ENCODE peak calls at places on chromosomes 1 and 21, in four cellular contexts. E is GM12891, I is right lobe of liver, P is K562. Y is an unnamed sample.

GRCh38 chr1:2073382-2074230 is 23.4 kb downstream of the PRKCZ start:
- DNase-seq in I (no peak), P (peak), E (no peak), Y (no peak)

GRCh38 chr1:3101127-3101939 is 32.3 kb downstream of the PRDM16 start:
- DNase-seq in P (no peak), E (no peak), I (no peak), Y (no peak)

GRCh38 chr1:222081859-222082258 is 340.0 kb upstream of the DUSP10 start:
- DNase-seq in E (no peak), I (no peak), P (no peak), Y (no peak)

GRCh38 chr1:85295654-85296053 is 19.2 kb upstream of the BCL10 start:
- DNase-seq in I (no peak), P (no peak), E (no peak), Y (no peak)

GRCh38 chr1:215710340-215710971 is 143.4 kb downstream of the KCTD3 start:
- DNase-seq in I (no peak), P (peak), E (peak), Y (peak)

GRCh38 chr1:24416666-24417391 is 1.2 kb downstream of the NIPAL3 start:
- DNase-seq in I (no peak), E (peak), P (peak), Y (peak)

GRCh38 chr1:16204634-16205332 is 7.7 kb downstream of the ARHGEF19 start:
- DNase-seq in E (no peak), P (peak), I (no peak), Y (no peak)

GRCh38 chr1:86207323-86207722 is 50.8 kb upstream of the COL24A1 start:
- DNase-seq in I (no peak), P (no peak), E (no peak), Y (peak)

GRCh38 chr1:151847867-151848596 is 5.5 kb downstream of the THEM5 start:
- DNase-seq in P (no peak), I (no peak), E (no peak), Y (no peak)

GRCh38 chr1:198156111-198156744 is 570 bp upstream of the NEK7 start:
- DNase-seq in E (no peak), I (peak), P (peak), Y (peak)

GRCh38 chr1:33424205-33424604 is 6.7 kb downstream of the PHC2 start:
- DNase-seq in I (no peak), E (no peak), P (no peak), Y (no peak)

GRCh38 chr1:26531651-26532131 is 2.1 kb downstream of the RPS6KA1 start:
- DNase-seq in E (no peak), I (peak), P (no peak), Y (no peak)

GRCh38 chr1:229539868-229540506 is 18.5 kb downstream of the ABCB10 start:
- DNase-seq in P (no peak), E (no peak), I (peak), Y (no peak)

GRCh38 chr1:77538956-77539509 is 143.4 kb downstream of the ZZZ3 start:
- DNase-seq in I (no peak), E (no peak), P (no peak), Y (peak)

GRCh38 chr21:29152936-29153335 is 22.5 kb downstream of the MAP3K7CL start:
- DNase-seq in I (no peak), P (no peak), E (no peak), Y (no peak)

GRCh38 chr1:206794294-206794908 is 22.1 kb upstream of the IL10 start:
- DNase-seq in P (no peak), I (no peak), E (no peak), Y (no peak)

GRCh38 chr1:204989266-204990058 is 53.5 kb upstream of the CNTN2 start:
- DNase-seq in P (peak), I (peak), E (peak), Y (peak)

GRCh38 chr1:205365945-205366463 is 9.3 kb upstream of the KLHDC8A start:
- DNase-seq in I (no peak), P (no peak), E (no peak), Y (no peak)

GRCh38 chr1:214446772-214447556 is 104.4 kb downstream of the PTPN14 start:
- DNase-seq in P (no peak), E (no peak), I (no peak), Y (peak)

GRCh38 chr21:43599728-43600127 is 59.6 kb downstream of the HSF2BP start:
- DNase-seq in P (no peak), I (no peak), E (no peak), Y (no peak)

GRCh38 chr1:162353078-162353477 is 23.6 kb downstream of the SPATA46 start:
- DNase-seq in E (no peak), P (no peak), I (no peak), Y (no peak)

GRCh38 chr1:156740307-156740678 is 595 bp downstream of the MRPL24 start:
- DNase-seq in E (no peak), I (no peak), P (no peak), Y (no peak)

GRCh38 chr21:31136891-31137290 is 98.6 kb upstream of the KRTAP19-8 start:
- DNase-seq in I (peak), E (no peak), P (peak), Y (no peak)

GRCh38 chr1:172144445-172145060 is 275.9 kb upstream of the C1orf105 start:
- DNase-seq in P (no peak), E (no peak), I (peak), Y (no peak)

GRCh38 chr1:228035844-228036243 is 29.0 kb downstream of the WNT3A start:
- DNase-seq in I (no peak), P (no peak), E (no peak), Y (no peak)

GRCh38 chr1:107405241-107405640 is 264.4 kb downstream of the NTNG1 start:
- DNase-seq in I (no peak), E (no peak), P (no peak), Y (no peak)

DNA sequence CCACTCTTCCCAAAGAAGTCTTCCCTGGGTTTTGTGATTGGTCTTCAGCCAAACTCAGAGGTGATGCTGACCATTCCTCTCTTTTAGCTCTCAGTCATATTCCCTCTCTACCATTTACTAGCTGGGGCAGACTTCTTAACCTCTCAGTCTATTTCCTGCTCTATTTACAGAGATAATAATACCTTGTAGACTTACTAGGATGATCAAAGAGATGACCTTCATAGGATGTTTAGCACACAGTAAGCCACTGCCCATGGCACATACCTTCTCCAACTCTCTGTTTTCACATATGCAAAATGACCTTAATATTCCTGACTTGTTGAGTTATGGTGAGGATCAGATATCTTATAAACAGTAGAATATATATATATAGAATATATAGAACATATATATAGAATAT is 106.2 kb upstream of the L1TD1 start:
- DNase-seq in P (no peak), I (no peak), E (no peak), Y (no peak)
- TF ChIP-seq POLR2A in P (no peak), I (no peak), E (no peak), Y (no peak)

GRCh38 chr1:203627819-203628184 is 1.2 kb downstream of the ATP2B4 start:
- DNase-seq in I (no peak), P (no peak), E (no peak), Y (no peak)

GRCh38 chr1:203628997-203629508 is 2.4 kb downstream of the ATP2B4 start:
- DNase-seq in E (no peak), I (no peak), P (no peak), Y (no peak)

GRCh38 chr1:203626910-203627246 is 246 bp downstream of the ATP2B4 start:
- DNase-seq in E (no peak), P (no peak), I (no peak), Y (no peak)

GRCh38 chr1:203629509-203630082 is 3.0 kb downstream of the ATP2B4 start:
- DNase-seq in P (peak), I (peak), E (no peak), Y (no peak)

DNA sequence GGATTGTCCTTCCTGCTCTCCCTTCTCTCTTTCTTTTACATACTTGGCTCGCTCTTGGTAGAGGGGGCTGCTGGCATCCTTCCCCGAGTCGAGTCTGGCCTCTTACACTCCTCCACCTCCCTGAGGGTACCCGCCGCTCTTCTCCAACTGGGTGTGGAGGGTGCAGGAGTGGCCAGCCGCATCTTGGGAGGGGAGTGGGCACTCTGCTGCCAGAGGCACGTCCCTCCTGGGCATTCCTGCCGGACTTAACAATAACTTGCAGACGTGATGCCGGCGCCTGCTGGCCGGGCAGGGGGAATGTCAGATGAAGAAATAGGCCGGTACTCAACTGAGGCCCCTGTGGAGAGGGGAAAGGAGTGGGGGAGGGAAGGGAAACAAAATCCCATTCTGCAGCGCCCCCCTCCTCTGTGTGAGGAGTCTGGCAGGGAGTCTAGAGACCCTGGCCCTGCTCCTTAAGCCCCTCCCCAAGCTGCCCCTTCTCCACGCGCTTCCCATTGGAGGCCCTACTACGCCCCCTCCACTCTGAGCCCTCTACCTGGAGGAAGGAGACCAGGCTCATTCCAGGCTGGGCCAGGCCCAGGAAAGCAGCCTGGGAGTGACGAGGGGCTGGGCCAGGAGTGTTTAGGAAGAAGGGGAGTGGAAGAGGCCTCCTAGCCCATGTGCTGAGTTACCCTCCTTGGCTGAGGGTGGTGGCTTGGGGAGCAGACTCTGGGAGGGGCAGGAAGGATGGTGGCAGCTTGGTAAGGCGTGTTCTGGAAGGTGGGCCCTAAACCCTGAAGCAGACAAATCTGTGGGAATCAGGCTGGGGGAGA is 1.8 kb downstream of the ATP2B4 start:
- DNase-seq in P (no peak), I (peak), E (no peak), Y (no peak)
- TF ChIP-seq POLR2A in P (no peak), I (no peak), E (no peak), Y (peak)

DNA sequence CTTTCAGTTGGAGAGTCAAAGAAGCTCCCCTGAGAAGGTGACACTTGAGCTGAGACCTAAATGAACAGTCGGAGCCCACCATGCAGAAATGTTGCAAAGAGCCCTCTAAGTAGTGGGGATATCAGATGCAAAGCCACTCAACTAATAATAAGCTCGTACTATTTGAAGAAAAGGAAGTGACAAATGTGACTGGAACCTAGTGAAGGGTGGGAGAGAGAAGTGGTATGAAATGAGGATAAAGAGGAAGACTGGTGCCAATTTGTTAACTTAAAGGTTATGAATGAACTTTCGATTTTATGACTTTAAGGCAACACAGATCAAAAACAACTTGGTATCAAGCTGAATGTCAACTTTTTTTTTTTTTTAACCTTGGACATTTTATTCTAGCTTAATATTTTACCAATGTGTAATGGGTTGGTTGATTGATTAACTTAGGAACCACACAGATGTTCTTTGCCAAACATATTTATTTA is 14.7 kb downstream of the LYPLAL1 start:
- DNase-seq in P (no peak), E (no peak), I (no peak), Y (no peak)
- TF ChIP-seq POLR2A in P (no peak), E (no peak), I (no peak), Y (no peak)

GRCh38 chr1:22025368-22026154 is 24.1 kb downstream of the CELA3A start:
- DNase-seq in P (peak), E (peak), I (peak), Y (peak)
- TF ChIP-seq POLR2A in P (peak), E (peak), I (peak), Y (no peak)

GRCh38 chr1:8096105-8097011 is 70.2 kb upstream of the ERRFI1 start:
- DNase-seq in I (no peak), P (no peak), E (no peak), Y (no peak)
- TF ChIP-seq POLR2A in I (no peak), P (no peak), E (no peak), Y (no peak)

DNA sequence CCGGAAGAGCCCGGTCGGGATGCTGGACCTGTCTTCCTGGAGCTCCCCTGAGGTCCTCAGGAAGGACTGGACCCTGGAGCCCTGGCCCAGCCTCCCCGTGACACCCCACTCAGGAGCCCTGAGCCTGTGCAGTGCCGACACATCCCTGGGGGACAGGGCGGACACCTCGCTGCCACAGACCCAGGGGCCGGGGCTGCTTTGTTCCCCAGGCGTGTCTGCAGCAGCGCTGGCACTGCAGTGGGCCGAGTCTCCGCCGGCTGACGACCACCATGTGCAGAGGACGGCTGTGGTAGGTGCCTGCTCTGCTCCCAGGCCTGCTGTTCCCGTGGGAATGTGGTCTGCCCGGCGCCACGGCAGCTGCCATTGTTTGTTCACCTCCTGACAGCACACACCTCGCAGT is 42.1 kb upstream of the DIP2A start:
- DNase-seq in I (no peak), E (no peak), P (no peak), Y (no peak)
- TF ChIP-seq POLR2A in I (no peak), E (no peak), P (no peak), Y (no peak)

DNA sequence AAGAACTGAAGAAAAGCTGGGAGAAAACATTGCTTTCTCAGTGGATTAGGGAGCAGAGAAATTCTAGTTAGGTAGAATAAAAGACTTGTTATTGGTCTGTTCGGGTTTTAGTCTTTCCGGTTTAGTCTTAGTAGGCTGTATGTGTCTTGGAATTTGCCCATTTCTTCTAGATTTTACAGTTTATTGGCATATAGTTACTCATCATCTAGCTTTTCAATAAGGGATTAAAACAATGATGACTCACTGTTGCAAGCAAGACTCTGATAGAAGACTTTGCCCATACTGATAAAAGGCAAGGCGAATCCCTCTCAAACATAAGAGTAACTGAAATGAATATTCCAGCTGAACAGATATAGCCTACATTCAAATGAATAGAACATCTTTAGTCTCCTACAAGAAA is 62.3 kb downstream of the GPR137B start:
- DNase-seq in P (no peak), E (no peak), I (no peak), Y (no peak)
- TF ChIP-seq POLR2A in P (no peak), E (no peak), I (no peak), Y (no peak)

GRCh38 chr1:155092131-155092530 is 13.5 kb downstream of the EFNA3 start:
- DNase-seq in P (peak), E (no peak), I (no peak), Y (no peak)
- TF ChIP-seq POLR2A in P (no peak), E (no peak), I (no peak), Y (no peak)

GRCh38 chr21:34596561-34597271 is 18.2 kb downstream of the RCAN1 start:
- DNase-seq in I (no peak), P (no peak), E (no peak), Y (no peak)

GRCh38 chr21:34602061-34602460 is 12.9 kb downstream of the RCAN1 start:
- DNase-seq in P (no peak), I (no peak), E (no peak), Y (no peak)

GRCh38 chr21:34603002-34603709 is 11.8 kb downstream of the RCAN1 start:
- DNase-seq in I (peak), E (peak), P (peak), Y (peak)

GRCh38 chr21:34598931-34599400 is 15.9 kb downstream of the RCAN1 start:
- DNase-seq in E (no peak), P (no peak), I (no peak), Y (no peak)

DNA sequence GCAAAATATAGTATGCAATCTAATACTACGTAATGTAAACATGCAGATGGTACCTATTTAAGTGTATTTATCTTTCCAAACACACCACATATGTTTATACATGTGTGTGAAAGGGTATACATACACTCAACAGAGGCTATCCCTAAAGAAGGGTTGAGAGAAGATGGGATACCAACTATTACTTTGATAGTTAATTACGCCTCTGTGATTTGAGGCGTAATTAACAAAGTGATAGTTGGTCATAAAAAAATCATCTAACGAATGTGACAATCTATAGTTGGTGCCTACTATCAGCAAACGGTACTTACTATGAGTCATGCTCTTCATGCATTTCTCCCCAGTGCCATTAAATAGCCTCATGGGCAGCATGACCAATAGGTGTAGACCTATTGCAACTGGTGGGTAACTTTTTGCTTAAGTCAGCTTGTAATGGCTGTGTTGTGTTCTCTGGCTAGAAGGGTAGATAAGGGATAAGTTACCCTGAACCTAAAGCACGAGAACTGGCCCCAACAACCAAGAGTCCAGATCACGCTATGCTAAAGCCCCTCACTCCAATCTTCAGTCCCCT is 15.3 kb downstream of the RCAN1 start:
- DNase-seq in I (no peak), E (no peak), P (no peak), Y (no peak)
- TF ChIP-seq POLR2A in I (no peak), E (no peak), P (no peak), Y (no peak)

GRCh38 chr1:38940339-38941047 is 1.1 kb downstream of the RHBDL2 start:
- DNase-seq in P (no peak), I (no peak), E (no peak), Y (no peak)
- TF ChIP-seq POLR2A in P (no peak), I (no peak), E (no peak), Y (no peak)

Y was measured in H54.